ENCODE peak calls at places on chromosome 14, in four cellular contexts. J is SK-N-DZ, O is neural crest cell, M is HFFc6. V is an unnamed sample.
A peak's percentile ranks its signal among the peaks of the same experiment; 100 is the strongest.

GRCh38 chr14:45587142-45587541 is 334.1 kb upstream of the MIS18BP1 start:
- DNase-seq in J (no peak), O (no peak), M (no peak), V (no peak)

GRCh38 chr14:34782031-34782430 is 67.6 kb upstream of the CFL2 start:
- DNase-seq in J (no peak), O (no peak), M (no peak), V (peak; percentile 41)

GRCh38 chr14:102344485-102344884 is 18.2 kb downstream of the CINP start:
- DNase-seq in J (no peak), O (no peak), M (no peak), V (no peak)

GRCh38 chr14:36504805-36505192 is 15.2 kb downstream of the NKX2-1 start:
- DNase-seq in J (no peak), O (no peak), M (no peak), V (no peak)

GRCh38 chr14:52730708-52731111 is 744 bp downstream of the STYX start:
- DNase-seq in J (no peak), O (no peak), M (peak; percentile 11), V (no peak)

GRCh38 chr14:35121026-35121886 is 534 bp downstream of the PPP2R3C start:
- DNase-seq in J (no peak), O (no peak), M (no peak), V (no peak)

GRCh38 chr14:74141703-74142102 is 56.9 kb downstream of the LIN52 start:
- DNase-seq in J (no peak), O (no peak), M (no peak), V (peak; percentile 7)

GRCh38 chr14:90986510-90986909 is 73.9 kb downstream of the RPS6KA5 start:
- DNase-seq in J (no peak), O (no peak), M (no peak), V (no peak)

GRCh38 chr14:54894995-54895394 is 7.6 kb downstream of the GCH1 start:
- DNase-seq in J (no peak), O (no peak), M (peak; percentile 20), V (no peak)

GRCh38 chr14:95039993-95040348 is 117.4 kb downstream of the DICER1 start:
- DNase-seq in J (no peak), O (no peak), M (no peak), V (no peak)

GRCh38 chr14:24369907-24370687 is 2.1 kb downstream of the NFATC4 start:
- DNase-seq in J (no peak), O (no peak), M (no peak), V (no peak)

GRCh38 chr14:90383731-90384542 is 12.9 kb upstream of the CALM1 start:
- DNase-seq in J (peak; percentile 39), O (peak; percentile 37), M (peak; percentile 9), V (peak; percentile 31)